ENCODE peak calls at places on chromosomes 16 and 17, in six cellular contexts. H is mucosa of descending colon, T is sigmoid colon, I is fibroblast of pulmonary artery, U is testis, Q is body of pancreas. Z is an unnamed sample.

GRCh38 chr17:72143245-72143644 is 22.4 kb downstream of the SOX9 start:
- DNase-seq in H (no peak), T (no peak), I (no peak), U (no peak), Q (no peak), Z (no peak)

GRCh38 chr17:41967141-41967920 is 736 bp downstream of the CNP start:
- DNase-seq in H (no peak), T (peak), I (no peak), U (peak), Q (peak), Z (peak)

GRCh38 chr16:23152386-23153178 is 3.3 kb upstream of the USP31 start:
- DNase-seq in H (no peak), T (no peak), I (no peak), U (no peak), Q (no peak), Z (no peak)

GRCh38 chr17:6254036-6254435 is 180.9 kb downstream of the AIPL1 start:
- DNase-seq in H (no peak), T (no peak), I (no peak), U (no peak), Q (no peak), Z (peak)

GRCh38 chr17:74227271-74227670 is 13.9 kb downstream of the TTYH2 start:
- DNase-seq in H (no peak), T (no peak), I (no peak), U (no peak), Q (no peak), Z (no peak)

GRCh38 chr17:40402668-40403067 is 15.0 kb downstream of the TOP2A start:
- DNase-seq in H (no peak), T (no peak), I (no peak), U (no peak), Q (no peak), Z (no peak)

GRCh38 chr17:32267690-32268205 is 2.1 kb downstream of the RHBDL3 start:
- DNase-seq in H (no peak), T (no peak), I (no peak), U (no peak), Q (no peak), Z (no peak)

GRCh38 chr17:77281024-77281903 is 140.5 kb downstream of the SEC14L1 start:
- DNase-seq in H (peak), T (peak), I (peak), U (peak), Q (peak), Z (no peak)

GRCh38 chr16:75402174-75402820 is 31.0 kb downstream of the CFDP1 start:
- DNase-seq in H (no peak), T (no peak), I (peak), U (no peak), Q (no peak), Z (peak)

GRCh38 chr17:40819528-40820125 is 2.8 kb downstream of the KRT10 start:
- DNase-seq in H (no peak), T (no peak), I (peak), U (peak), Q (no peak), Z (peak)

GRCh38 chr16:75256059-75256870 is 4.8 kb upstream of the BCAR1 start:
- DNase-seq in H (peak), T (peak), I (no peak), U (no peak), Q (peak), Z (peak)

GRCh38 chr17:32111141-32111771 is 31.0 kb upstream of the RHOT1 start:
- DNase-seq in H (no peak), T (peak), I (peak), U (peak), Q (peak), Z (peak)

GRCh38 chr17:50203086-50203485 is 1.7 kb upstream of the COL1A1 start:
- DNase-seq in H (no peak), T (no peak), I (peak), U (no peak), Q (no peak), Z (peak)

GRCh38 chr17:47916489-47917208 is 20.6 kb downstream of the SP2 start:
- DNase-seq in H (no peak), T (no peak), I (no peak), U (no peak), Q (no peak), Z (no peak)

GRCh38 chr17:17613708-17614114 is 22.2 kb upstream of the PEMT start:
- DNase-seq in H (no peak), T (no peak), I (peak), U (peak), Q (peak), Z (peak)

GRCh38 chr17:45825792-45826191 is 18.9 kb upstream of the SPPL2C start:
- DNase-seq in H (no peak), T (no peak), I (no peak), U (no peak), Q (no peak), Z (no peak)

GRCh38 chr17:44108440-44109311 is 14.8 kb downstream of the HDAC5 start:
- DNase-seq in H (peak), T (peak), I (peak), U (peak), Q (peak), Z (peak)

GRCh38 chr16:86566966-86567700 is 504 bp downstream of the FOXC2 start:
- DNase-seq in H (no peak), T (no peak), I (peak), U (no peak), Q (no peak), Z (peak)

GRCh38 chr17:38942641-38943040 is 17.2 kb downstream of the LASP1NB start:
- DNase-seq in H (no peak), T (no peak), I (no peak), U (no peak), Q (no peak), Z (no peak)

GRCh38 chr16:51429041-51429440 is 278.0 kb upstream of the SALL1 start:
- DNase-seq in H (no peak), T (no peak), I (no peak), U (no peak), Q (no peak), Z (no peak)

GRCh38 chr17:41058741-41059140 is 1.2 kb downstream of the KRTAP2-3 start:
- DNase-seq in H (no peak), T (no peak), I (no peak), U (no peak), Q (no peak), Z (no peak)

GRCh38 chr16:21166561-21166961 is 8.1 kb downstream of the LDAF1 start:
- DNase-seq in H (no peak), T (no peak), I (peak), U (no peak), Q (no peak), Z (no peak)

GRCh38 chr16:51151951-51152663 is 1.0 kb upstream of the SALL1 start:
- DNase-seq in H (peak), T (no peak), I (peak), U (peak), Q (peak), Z (peak)

GRCh38 chr16:4404247-4404966 is 12.0 kb downstream of the CORO7 start:
- DNase-seq in H (peak), T (no peak), I (peak), U (peak), Q (no peak), Z (no peak)

GRCh38 chr17:75268931-75269330 is 2.1 kb downstream of the MIF4GD start:
- DNase-seq in H (no peak), T (no peak), I (no peak), U (no peak), Q (no peak), Z (no peak)

GRCh38 chr17:67922503-67922902 is 73.8 kb downstream of the C17orf58 start:
- DNase-seq in H (no peak), T (no peak), I (no peak), U (no peak), Q (no peak), Z (peak)

GRCh38 chr17:42895185-42895555 is 5.4 kb upstream of the G6PC1 start:
- DNase-seq in H (peak), T (peak), I (peak), U (peak), Q (peak), Z (peak)

GRCh38 chr17:16491131-16491702 is 776 bp downstream of the LRRC75A start:
- DNase-seq in H (peak), T (no peak), I (no peak), U (no peak), Q (peak), Z (no peak)

GRCh38 chr16:13390093-13390985 is 488.9 kb downstream of the SHISA9 start:
- DNase-seq in H (no peak), T (no peak), I (no peak), U (no peak), Q (no peak), Z (no peak)

GRCh38 chr17:61842899-61843298 is 20.4 kb downstream of the BRIP1 start:
- DNase-seq in H (no peak), T (no peak), I (no peak), U (no peak), Q (no peak), Z (no peak)

GRCh38 chr16:68328151-68328859 is 17.5 kb downstream of the PRMT7 start:
- DNase-seq in H (peak), T (peak), I (peak), U (peak), Q (peak), Z (peak)

GRCh38 chr16:27760845-27761176 is 210.9 kb downstream of the KATNIP start:
- DNase-seq in H (no peak), T (no peak), I (no peak), U (no peak), Q (no peak), Z (no peak)

GRCh38 chr17:1574697-1575471 is 12.3 kb upstream of the PITPNA start:
- DNase-seq in H (no peak), T (no peak), I (no peak), U (no peak), Q (peak), Z (no peak)

GRCh38 chr16:15970743-15971434 is 21.5 kb downstream of the ABCC1 start:
- DNase-seq in H (no peak), T (no peak), I (no peak), U (no peak), Q (no peak), Z (no peak)

GRCh38 chr16:1018447-1018846 is 36.9 kb downstream of the SOX8 start:
- DNase-seq in H (no peak), T (no peak), I (no peak), U (no peak), Q (no peak), Z (no peak)

GRCh38 chr17:19538095-19539039 is 4.7 kb downstream of the SLC47A1 start:
- DNase-seq in H (no peak), T (peak), I (no peak), U (peak), Q (peak), Z (no peak)

GRCh38 chr16:87056083-87056482 is 261.1 kb downstream of the C16orf95 start:
- DNase-seq in H (no peak), T (peak), I (peak), U (no peak), Q (no peak), Z (peak)

GRCh38 chr17:50276588-50277356 is 2.5 kb downstream of the TMEM92 start:
- DNase-seq in H (peak), T (no peak), I (no peak), U (no peak), Q (no peak), Z (no peak)

GRCh38 chr16:2960183-2961010 is 3.7 kb upstream of the KREMEN2 start:
- DNase-seq in H (no peak), T (no peak), I (no peak), U (no peak), Q (no peak), Z (no peak)
- TF ChIP-seq CTCF in H (no peak), T (no peak), I (no peak), U (no peak), Q (no peak), Z (no peak)

GRCh38 chr17:79608729-79609039 is 2.2 kb downstream of the RBFOX3 start:
- DNase-seq in H (no peak), T (peak), I (no peak), U (no peak), Q (no peak), Z (no peak)
- H3K4me3 ChIP-seq in H (no peak), T (peak), I (no peak), U (peak), Q (no peak), Z (no peak)

DNA sequence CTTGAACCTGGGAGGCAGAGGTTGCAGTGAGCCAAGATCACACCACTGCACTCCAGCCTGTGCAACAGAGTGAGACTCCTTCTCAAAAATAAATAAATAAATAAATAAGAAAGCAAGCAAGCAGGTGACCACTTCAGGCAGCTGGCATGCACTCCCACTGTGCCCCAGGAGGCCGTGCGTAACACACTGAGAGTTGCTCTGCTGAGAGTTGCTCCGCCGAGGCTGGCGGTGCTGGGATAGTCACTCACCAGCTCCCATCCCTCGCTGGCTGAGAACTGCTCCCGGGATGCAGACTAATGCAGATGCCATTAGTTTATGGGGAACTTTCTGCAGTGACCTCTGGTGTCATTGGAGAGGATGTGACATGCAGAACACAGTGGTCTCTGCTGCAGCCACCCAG is 105.7 kb upstream of the PLCG2 start:
- DNase-seq in H (no peak), T (no peak), I (no peak), U (no peak), Q (no peak), Z (no peak)
- TF ChIP-seq CTCF in H (no peak), T (no peak), I (no peak), U (no peak), Q (no peak), Z (no peak)

GRCh38 chr17:7282752-7283321 is 1.3 kb downstream of the SLC2A4 start:
- DNase-seq in H (no peak), T (peak), I (no peak), U (no peak), Q (no peak), Z (no peak)
- H3K4me3 ChIP-seq in H (no peak), T (peak), I (no peak), U (no peak), Q (no peak), Z (no peak)

GRCh38 chr16:78925071-78925714 is 675.3 kb downstream of the MAF start:
- DNase-seq in H (peak), T (no peak), I (no peak), U (peak), Q (peak), Z (no peak)
- TF ChIP-seq CTCF in H (no peak), T (no peak), I (no peak), U (peak), Q (peak), Z (no peak)

GRCh38 chr16:89200124-89200849 is at the start of gene SLC22A31:
- DNase-seq in H (no peak), T (no peak), I (no peak), U (no peak), Q (peak), Z (no peak)
- H3K4me3 ChIP-seq in H (no peak), T (peak), I (peak), U (peak), Q (no peak), Z (peak)

DNA sequence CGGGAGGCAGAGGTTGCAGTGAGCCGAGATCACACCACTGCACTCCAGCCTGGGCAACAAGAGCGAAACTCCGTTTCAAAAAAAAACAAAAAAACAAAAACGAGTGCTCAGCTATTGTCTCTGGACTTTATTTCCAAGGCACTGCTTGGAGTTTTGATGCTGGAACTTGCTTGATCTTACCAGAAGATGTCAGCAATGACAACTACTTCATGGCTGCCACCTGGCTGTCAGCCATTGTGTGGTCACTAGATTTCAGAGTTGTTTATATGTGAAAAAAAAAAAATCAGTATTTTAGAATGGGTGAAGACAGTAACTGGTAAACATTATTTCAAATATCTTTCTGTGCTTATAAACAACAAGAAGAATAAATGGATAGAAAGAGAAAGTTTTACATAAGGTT is 26.3 kb upstream of the OR4D1 start:
- DNase-seq in H (no peak), T (no peak), I (peak), U (no peak), Q (no peak), Z (peak)
- TF ChIP-seq CTCF in H (no peak), T (no peak), I (peak), U (no peak), Q (no peak), Z (no peak)

Z was measured in fibroblast of the aortic adventitia.